ENCODE peak calls at places on chromosomes 11 and 22, in four cellular contexts. E, Y, R and C are unnamed samples.

GRCh38 chr11:75022289-75022688 is 33.6 kb downstream of the NEU3 start:
- DNase-seq in Y (no peak), E (no peak), R (no peak), C (no peak)

GRCh38 chr11:75270896-75271415 is 30.4 kb downstream of the TPBGL start:
- DNase-seq in E (peak), R (peak), Y (peak), C (no peak)

GRCh38 chr11:68969386-68969785 is 11.4 kb downstream of the MRGPRD start:
- DNase-seq in R (no peak), E (no peak), Y (no peak), C (no peak)

GRCh38 chr11:61728940-61729219 is 23.6 kb upstream of the MYRF start:
- DNase-seq in E (no peak), R (peak), Y (peak), C (no peak)

GRCh38 chr11:75639752-75640151 is 29.1 kb downstream of the MAP6 start:
- DNase-seq in R (peak), E (peak), Y (peak), C (no peak)

GRCh38 chr22:36873614-36874308 is 13.0 kb downstream of the NCF4 start:
- DNase-seq in Y (peak), E (peak), R (peak), C (no peak)

GRCh38 chr11:76782526-76783293 is 446 bp upstream of the TSKU start:
- DNase-seq in R (peak), Y (peak), E (peak), C (peak)

GRCh38 chr11:128765571-128766530 is 72.0 kb downstream of the FLI1 start:
- DNase-seq in Y (peak), R (no peak), E (no peak), C (no peak)

GRCh38 chr22:27032121-27032761 is 374.9 kb downstream of the MIAT start:
- DNase-seq in R (no peak), E (no peak), Y (no peak), C (no peak)

GRCh38 chr22:30810105-30810504 is 115.4 kb downstream of the OSBP2 start:
- DNase-seq in E (no peak), Y (no peak), R (no peak), C (no peak)

GRCh38 chr11:109071712-109072524 is 350.1 kb upstream of the C11orf87 start:
- DNase-seq in E (no peak), R (peak), Y (peak), C (no peak)

GRCh38 chr11:114563077-114563476 is 3.4 kb upstream of the NXPE1 start:
- DNase-seq in E (peak), Y (peak), R (peak), C (no peak)

GRCh38 chr11:70552441-70553150 is 154.3 kb downstream of the CTTN start:
- DNase-seq in E (peak), Y (no peak), R (no peak), C (no peak)

GRCh38 chr11:64569300-64569970 is 21.6 kb upstream of the SLC22A12 start:
- DNase-seq in R (no peak), E (no peak), Y (no peak), C (no peak)

GRCh38 chr22:44042822-44043221 is 18.7 kb downstream of the PARVB start:
- DNase-seq in R (peak), E (no peak), Y (peak), C (no peak)

DNA sequence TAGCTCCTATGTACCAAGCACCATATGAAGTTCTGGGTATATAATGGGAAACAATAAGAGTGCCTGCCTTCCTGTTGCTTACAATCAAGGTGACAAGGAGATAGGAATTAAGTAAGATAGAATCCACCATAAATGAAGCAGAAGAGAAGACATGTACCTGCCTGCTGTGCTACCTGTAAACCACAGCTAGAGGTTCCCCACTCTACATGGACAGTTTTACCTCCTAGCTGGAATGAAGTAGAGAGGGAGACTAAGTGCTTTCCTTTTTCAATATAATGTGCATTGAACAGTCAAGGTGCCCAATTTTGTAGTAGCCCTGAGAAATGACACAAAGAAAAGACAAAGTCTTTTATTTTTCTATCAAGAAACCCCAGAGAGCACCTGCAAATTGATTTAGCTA is 984.6 kb downstream of the DLG2 start:
- DNase-seq in E (no peak), R (no peak), Y (no peak), C (no peak)
- TF ChIP-seq CTCF in E (no peak), R (no peak), Y (no peak), C (no peak)

DNA sequence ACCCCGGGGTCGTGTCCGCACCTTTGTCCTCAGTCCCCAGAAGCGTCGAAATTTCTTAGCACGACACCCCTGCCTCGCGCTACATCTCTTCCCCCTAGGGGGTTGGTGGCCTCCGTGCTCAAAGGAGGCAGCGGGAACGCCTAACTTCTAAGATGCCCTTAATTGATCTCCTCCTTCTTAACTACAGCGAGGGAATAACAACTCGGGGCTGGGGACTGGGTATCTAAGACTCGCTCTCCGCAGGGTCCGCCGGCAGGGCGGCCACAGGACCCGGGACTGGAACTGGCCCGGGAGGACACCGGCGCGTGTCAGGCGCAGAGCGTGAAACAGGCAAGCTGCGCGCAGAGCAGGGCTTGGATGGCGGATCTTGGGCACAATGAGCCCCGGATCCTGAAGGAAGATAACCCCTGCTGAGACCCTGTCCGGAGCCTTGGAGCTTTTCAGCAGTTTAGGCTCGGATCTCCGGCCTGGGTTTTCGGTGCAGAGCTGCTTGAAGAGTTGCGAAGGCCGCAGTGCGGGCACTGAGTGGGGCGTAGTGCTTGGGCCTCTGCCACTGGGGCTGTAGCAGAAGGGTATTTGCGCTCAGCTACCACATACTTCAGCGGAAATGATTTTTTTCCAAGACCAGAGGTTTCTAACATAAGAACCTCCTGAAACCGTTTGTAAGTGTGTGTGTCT is 2.0 kb upstream of the CALCA start:
- DNase-seq in Y (peak), E (no peak), R (no peak), C (no peak)
- H3K4me3 ChIP-seq in Y (no peak), E (peak), R (no peak), C (no peak)

DNA sequence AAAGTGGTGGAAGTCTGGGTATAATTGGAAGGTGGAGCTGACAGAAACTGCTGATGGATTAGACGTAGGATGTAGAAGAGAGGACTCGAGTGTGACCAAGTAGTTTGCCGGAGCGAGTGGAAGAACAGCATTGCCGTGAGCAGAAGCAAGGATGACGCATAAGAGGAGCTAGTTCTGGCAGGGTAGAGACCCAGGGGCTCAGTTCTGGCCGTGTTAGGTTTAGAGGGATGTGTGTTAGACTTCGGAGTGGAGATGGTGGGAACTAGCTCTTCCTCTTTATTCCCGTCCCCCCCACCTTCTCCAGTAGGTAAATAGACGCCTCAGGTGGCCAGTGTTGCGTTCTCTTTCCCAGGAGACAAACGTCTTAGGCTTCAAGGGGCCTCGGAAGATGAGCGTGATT is 19.1 kb downstream of the TUB start:
- DNase-seq in E (no peak), Y (no peak), R (no peak), C (no peak)
- TF ChIP-seq CTCF in E (no peak), Y (no peak), R (no peak), C (no peak)

DNA sequence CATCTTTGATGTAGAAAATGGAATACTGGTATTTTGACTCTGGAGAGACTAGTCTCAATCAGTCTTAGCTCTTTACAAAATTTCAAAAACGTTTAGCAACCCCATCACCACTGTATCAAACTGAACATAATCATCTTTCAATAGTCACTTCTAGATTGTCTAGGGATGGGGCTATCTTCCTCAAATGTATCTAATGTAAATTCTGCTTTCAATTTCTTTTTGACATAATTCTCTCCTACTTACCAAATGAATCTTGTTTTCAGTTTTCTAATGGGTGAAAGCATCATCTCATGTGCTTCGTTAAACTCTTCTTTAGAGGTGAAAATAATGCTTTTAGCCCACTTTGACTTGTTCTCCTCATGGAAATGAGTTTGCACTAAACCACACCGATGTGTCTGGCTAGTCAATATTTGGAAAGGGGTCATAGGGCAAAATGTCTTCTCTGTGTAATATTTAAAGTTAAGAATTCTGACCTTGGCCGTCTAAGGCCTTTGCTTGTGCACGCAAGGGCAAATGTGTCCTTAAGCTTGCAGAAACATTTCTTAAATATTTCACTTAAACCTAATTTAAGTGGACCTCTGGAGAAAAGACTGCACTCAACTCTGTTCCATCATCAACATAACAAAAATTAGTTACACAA is 5.2 kb downstream of the SIK3 start:
- DNase-seq in R (no peak), Y (no peak), E (no peak), C (no peak)
- H3K4me3 ChIP-seq in R (no peak), Y (no peak), E (no peak), C (no peak)

GRCh38 chr11:44874284-44874683 is 76.4 kb downstream of the TP53I11 start:
- DNase-seq in R (no peak), E (no peak), Y (no peak), C (no peak)

GRCh38 chr11:44870142-44870541 is 80.5 kb downstream of the TP53I11 start:
- DNase-seq in E (no peak), Y (no peak), R (no peak), C (no peak)

GRCh38 chr11:44875056-44875455 is 75.6 kb downstream of the TP53I11 start:
- DNase-seq in R (no peak), Y (no peak), E (no peak), C (no peak)

GRCh38 chr11:44870615-44871176 is 80.0 kb downstream of the TP53I11 start:
- DNase-seq in E (no peak), R (no peak), Y (no peak), C (no peak)

GRCh38 chr11:44872556-44872955 is 78.1 kb downstream of the TP53I11 start:
- DNase-seq in R (no peak), Y (no peak), E (no peak), C (no peak)
- TF ChIP-seq CTCF in R (no peak), Y (no peak), E (no peak), C (no peak)